ENCODE peak calls at places on chromosomes 2 and 18, in seven cellular contexts. P, K, U, B, L, D and X are unnamed samples.

GRCh38 chr2:86032861-86033595 is 72.7 kb downstream of the POLR1A start:
- DNase-seq in U (no peak), P (no peak), L (no peak), K (no peak), D (no peak), B (no peak), X (no peak)

GRCh38 chr2:19419211-19419880 is 60.9 kb upstream of the OSR1 start:
- DNase-seq in U (no peak), P (no peak), D (no peak), K (no peak), L (no peak), B (no peak), X (no peak)

GRCh38 chr2:43345391-43345813 is 119.0 kb upstream of the ZFP36L2 start:
- DNase-seq in B (no peak), U (no peak), P (no peak), L (no peak), K (no peak), D (no peak), X (no peak)

GRCh38 chr2:235841863-235842262 is 326.3 kb downstream of the GBX2 start:
- DNase-seq in U (no peak), B (no peak), L (no peak), D (no peak), P (no peak), K (no peak), X (no peak)

GRCh38 chr2:72149556-72150156 is 2.0 kb upstream of the CYP26B1 start:
- DNase-seq in K (no peak), D (no peak), B (no peak), U (no peak), L (peak; percentile 32), P (peak; percentile 63), X (peak; percentile 19)

GRCh38 chr2:207083361-207084080 is 82.2 kb downstream of the KLF7 start:
- DNase-seq in B (no peak), D (no peak), L (no peak), P (no peak), U (no peak), K (no peak), X (no peak)

GRCh38 chr2:151729837-151730236 is 4.4 kb downstream of the NEB start:
- DNase-seq in K (no peak), U (no peak), D (no peak), P (no peak), B (no peak), L (no peak), X (no peak)

GRCh38 chr2:32773409-32773808 is 145.6 kb downstream of the TTC27 start:
- DNase-seq in P (no peak), L (no peak), B (no peak), K (no peak), D (no peak), U (no peak), X (no peak)

GRCh38 chr2:65129276-65129612 is 662 bp downstream of the RAB1A start:
- DNase-seq in B (no peak), U (no peak), P (no peak), L (peak; percentile 14), K (no peak), D (no peak), X (no peak)

GRCh38 chr18:11980148-11980554 is 1.2 kb upstream of the IMPA2 start:
- DNase-seq in K (no peak), L (peak; percentile 24), U (no peak), P (no peak), B (no peak), D (no peak), X (no peak)

GRCh38 chr2:235300368-235301201 is 193.3 kb upstream of the AGAP1 start:
- DNase-seq in K (no peak), L (peak; percentile 12), U (peak; percentile 53), D (no peak), P (no peak), B (no peak), X (peak; percentile 65)

GRCh38 chr18:75683426-75683825 is 255.9 kb upstream of the SMIM21 start:
- DNase-seq in L (no peak), B (no peak), P (no peak), U (no peak), D (no peak), K (no peak), X (no peak)

GRCh38 chr2:233982421-233983121 is 65.4 kb downstream of the TRPM8 start:
- DNase-seq in L (peak; percentile 90), P (no peak), K (no peak), U (peak; percentile 84), B (no peak), D (no peak), X (no peak)

GRCh38 chr2:172615862-172616261 is 60.0 kb downstream of the PDK1 start:
- DNase-seq in K (no peak), L (no peak), U (no peak), P (no peak), B (no peak), D (no peak), X (no peak)

GRCh38 chr2:128668946-128669345 is 350.3 kb upstream of the HS6ST1 start:
- DNase-seq in L (no peak), K (no peak), B (no peak), D (no peak), U (no peak), P (peak; percentile 25), X (no peak)

GRCh38 chr2:100176925-100177324 is 34.5 kb upstream of the AFF3 start:
- DNase-seq in B (no peak), U (no peak), P (no peak), K (no peak), L (no peak), D (no peak), X (no peak)

GRCh38 chr2:230877737-230878598 is 13.2 kb downstream of the ITM2C start:
- DNase-seq in L (no peak), K (no peak), U (no peak), D (no peak), P (peak; percentile 53), B (peak; percentile 88), X (no peak)

GRCh38 chr2:190668892-190669291 is 20.0 kb downstream of the NAB1 start:
- DNase-seq in D (no peak), B (no peak), K (no peak), P (no peak), L (peak; percentile 49), U (no peak), X (no peak)

GRCh38 chr2:146602856-146603255 is 1242.0 kb upstream of the ACVR2A start:
- DNase-seq in L (no peak), P (no peak), D (no peak), U (peak; percentile 29), K (no peak), B (no peak), X (no peak)

GRCh38 chr2:235091983-235092382 is 140.2 kb downstream of the SH3BP4 start:
- DNase-seq in L (no peak), P (no peak), D (no peak), U (no peak), B (no peak), K (no peak), X (no peak)

GRCh38 chr2:226130192-226130591 is 669.4 kb downstream of the IRS1 start:
- DNase-seq in U (no peak), L (peak; percentile 27), D (no peak), K (no peak), B (no peak), P (no peak), X (no peak)

GRCh38 chr2:74504591-74504990 is 2.9 kb downstream of the PCGF1 start:
- DNase-seq in K (no peak), U (no peak), P (no peak), D (no peak), L (no peak), B (no peak), X (no peak)

GRCh38 chr2:168901013-168901412 is at the start of gene G6PC2:
- DNase-seq in U (no peak), B (no peak), D (no peak), L (no peak), K (no peak), P (no peak), X (no peak)

GRCh38 chr2:221850076-221850475 is 278.0 kb upstream of the EPHA4 start:
- DNase-seq in D (no peak), L (no peak), K (no peak), U (no peak), P (no peak), B (no peak), X (no peak)

GRCh38 chr2:156602552-156602933 is 166.4 kb downstream of the GPD2 start:
- DNase-seq in L (no peak), B (no peak), K (no peak), D (no peak), P (no peak), U (no peak), X (no peak)

DNA sequence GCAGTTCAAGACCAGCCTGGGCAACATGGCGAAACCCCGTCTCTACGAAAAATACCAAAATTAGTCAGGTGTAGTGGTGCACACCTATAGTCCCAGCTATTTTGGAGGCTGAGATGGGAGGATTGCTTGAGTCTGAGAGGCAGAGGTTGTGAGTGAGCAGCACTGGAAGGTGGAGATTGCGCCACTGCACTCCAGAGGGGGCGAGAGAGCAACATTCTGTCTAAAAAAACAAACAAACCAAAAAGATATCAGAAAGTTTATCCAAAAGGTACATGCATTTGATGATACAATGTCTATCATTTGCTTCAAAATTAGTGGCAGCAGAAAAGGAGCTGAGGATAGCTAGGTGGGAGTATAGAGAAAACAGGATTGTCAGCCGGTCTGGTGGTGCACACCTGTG is 39.8 kb upstream of the CABLES1 start:
- DNase-seq in B (no peak), D (no peak), K (no peak), U (no peak), P (no peak), L (no peak), X (no peak)
- TF ChIP-seq CTCF in B (no peak), D (no peak), K (no peak), U (peak; percentile 19), P (no peak), L (no peak), X (no peak)

GRCh38 chr2:205716126-205716525 is 33.8 kb downstream of the NRP2 start:
- DNase-seq in U (no peak), D (no peak), K (no peak), P (no peak), B (peak; percentile 11), L (peak; percentile 40), X (no peak)
- TF ChIP-seq CTCF in U (peak; percentile 18), D (no peak), K (no peak), P (no peak), B (no peak), L (peak; percentile 21), X (no peak)

GRCh38 chr2:9914384-9915065 is 37.0 kb upstream of the GRHL1 start:
- DNase-seq in L (peak; percentile 96), K (no peak), D (no peak), B (peak; percentile 77), U (peak; percentile 60), P (no peak), X (no peak)
- TF ChIP-seq CTCF in L (peak; percentile 77), K (no peak), D (no peak), B (no peak), U (peak; percentile 29), P (no peak), X (no peak)

GRCh38 chr2:80943487-80943886 is 638.9 kb upstream of the LRRTM1 start:
- DNase-seq in K (no peak), P (no peak), D (no peak), B (no peak), U (no peak), L (no peak), X (no peak)

DNA sequence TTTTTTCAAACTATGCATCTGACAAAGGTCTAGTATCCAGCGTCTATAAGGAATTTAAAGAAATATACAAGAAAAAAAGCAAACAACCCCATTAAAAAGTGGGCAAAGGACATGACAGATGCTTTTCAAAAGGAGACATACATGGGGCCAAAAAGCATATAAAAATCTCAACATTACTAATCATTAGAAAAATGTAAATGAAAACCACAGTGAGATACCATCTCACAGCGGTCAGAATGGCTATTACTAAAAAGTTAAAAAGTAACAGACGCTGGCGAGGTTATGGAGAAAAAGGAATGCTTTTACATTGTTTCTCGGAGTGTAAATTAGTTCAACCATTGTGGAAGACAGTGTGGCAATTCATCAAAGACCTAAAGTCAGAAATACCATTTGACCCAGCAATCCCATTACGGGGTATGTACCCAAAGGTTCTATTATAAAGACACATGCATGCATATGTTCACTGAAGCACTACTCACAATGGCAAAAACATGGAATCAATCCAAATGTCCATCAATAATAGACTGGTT is 643.1 kb upstream of the LRRTM1 start:
- DNase-seq in P (no peak), L (no peak), U (no peak), D (no peak), K (no peak), B (no peak), X (no peak)
- TF ChIP-seq CTCF in P (no peak), L (no peak), U (no peak), D (no peak), K (no peak), B (no peak), X (no peak)